ENCODE peak calls at places on chromosome 10, in six cellular contexts. B is foreskin fibroblast; V is cardiac muscle cell; R is heart right ventricle; P is stomach; A is naive thymus-derived CD4-positive, alpha-beta T cell. N is an unnamed sample.

GRCh38 chr10:42984761-42985325 is 92.0 kb upstream of the RET start:
- DNase-seq in R (no peak), V (no peak), B (no peak), P (peak; percentile 18), A (no peak), N (no peak)

GRCh38 chr10:47044741-47045140 is 133.5 kb downstream of the PTPN20 start:
- DNase-seq in B (no peak), R (no peak), V (no peak), A (no peak), P (no peak), N (no peak)

GRCh38 chr10:130484912-130485180 is 348.7 kb downstream of the GLRX3 start:
- DNase-seq in V (no peak), B (no peak), P (no peak), R (no peak), A (no peak), N (no peak)

GRCh38 chr10:121593267-121593666 is 5.0 kb downstream of the FGFR2 start:
- DNase-seq in V (no peak), P (no peak), R (no peak), A (no peak), B (no peak), N (no peak)

GRCh38 chr10:123287594-123288247 is 133.5 kb downstream of the BUB3 start:
- DNase-seq in V (no peak), R (no peak), P (no peak), B (no peak), A (no peak), N (peak; percentile 68)

GRCh38 chr10:63720072-63720537 is 198.9 kb downstream of the REEP3 start:
- DNase-seq in V (peak; percentile 62), A (peak; percentile 50), P (peak; percentile 60), B (peak; percentile 69), R (peak; percentile 39), N (peak; percentile 55)

GRCh38 chr10:5526691-5527331 is 2.0 kb downstream of the CALML3 start:
- DNase-seq in B (no peak), P (peak; percentile 13), V (no peak), A (no peak), R (no peak), N (no peak)

GRCh38 chr10:131792809-131793208 is 108.0 kb upstream of the PPP2R2D start:
- DNase-seq in B (no peak), R (no peak), P (peak; percentile 17), A (no peak), V (no peak), N (no peak)

GRCh38 chr10:71307469-71308085 is 11.5 kb upstream of the SLC29A3 start:
- DNase-seq in A (no peak), V (no peak), P (no peak), R (no peak), B (no peak), N (no peak)

GRCh38 chr10:17026686-17027485 is 102.7 kb downstream of the CUBN start:
- DNase-seq in P (no peak), A (peak; percentile 75), V (no peak), B (peak; percentile 64), R (no peak), N (no peak)

GRCh38 chr10:44387853-44388251 is 3.0 kb upstream of the CXCL12 start:
- DNase-seq in A (no peak), P (peak; percentile 15), B (no peak), V (no peak), R (no peak), N (no peak)

GRCh38 chr10:43222296-43222695 is 44.6 kb downstream of the RASGEF1A start:
- DNase-seq in R (no peak), V (no peak), B (no peak), A (no peak), P (no peak), N (no peak)

GRCh38 chr10:33066558-33067236 is 108.7 kb upstream of the ITGB1 start:
- DNase-seq in P (no peak), A (no peak), V (no peak), R (no peak), B (peak; percentile 64), N (no peak)

GRCh38 chr10:53430127-53430891 is 657.7 kb upstream of the MBL2 start:
- DNase-seq in V (no peak), R (no peak), B (no peak), A (no peak), P (no peak), N (no peak)

GRCh38 chr10:122210481-122211265 is 60.4 kb upstream of the BTBD16 start:
- DNase-seq in A (no peak), V (no peak), B (no peak), P (no peak), R (no peak), N (no peak)

GRCh38 chr10:17123062-17123661 is 6.4 kb downstream of the CUBN start:
- DNase-seq in V (no peak), A (no peak), B (peak; percentile 83), P (no peak), R (no peak), N (no peak)

GRCh38 chr10:98344589-98345038 is 70.4 kb downstream of the PYROXD2 start:
- DNase-seq in V (peak; percentile 74), P (peak; percentile 39), B (peak; percentile 93), R (peak; percentile 77), A (no peak), N (no peak)

GRCh38 chr10:34598972-34599371 is 216.1 kb downstream of the PARD3 start:
- DNase-seq in P (no peak), R (no peak), B (no peak), A (no peak), V (no peak), N (no peak)

GRCh38 chr10:111511751-111512150 is 434.9 kb downstream of the ADRA2A start:
- DNase-seq in V (peak; percentile 43), P (no peak), A (no peak), B (no peak), R (no peak), N (no peak)

GRCh38 chr10:69335063-69335587 is 56.8 kb downstream of the HK1 start:
- DNase-seq in P (no peak), B (no peak), R (peak; percentile 64), A (no peak), V (no peak), N (no peak)

GRCh38 chr10:43200538-43201390 is 62.5 kb downstream of the CSGALNACT2 start:
- DNase-seq in V (no peak), A (no peak), B (no peak), P (peak; percentile 17), R (no peak), N (no peak)

GRCh38 chr10:89625041-89625765 is 19.8 kb downstream of the PANK1 start:
- DNase-seq in V (no peak), A (no peak), P (no peak), R (no peak), B (peak; percentile 33), N (no peak)

GRCh38 chr10:131266936-131267813 is 44.3 kb downstream of the TCERG1L start:
- DNase-seq in P (peak; percentile 20), V (no peak), R (no peak), A (no peak), B (no peak), N (no peak)

GRCh38 chr10:87619705-87620104 is 40.0 kb upstream of the PAPSS2 start:
- DNase-seq in A (no peak), B (peak; percentile 54), R (no peak), V (no peak), P (no peak), N (no peak)

GRCh38 chr10:12911795-12912194 is 89.7 kb downstream of the CCDC3 start:
- DNase-seq in R (no peak), B (no peak), V (no peak), A (no peak), P (no peak), N (no peak)

GRCh38 chr10:33298110-33298509 is 36.4 kb downstream of the NRP1 start:
- DNase-seq in A (no peak), R (no peak), B (no peak), P (no peak), V (no peak), N (no peak)

GRCh38 chr10:6823770-6824169 is 243.7 kb upstream of the PRKCQ start:
- DNase-seq in B (peak; percentile 29), R (no peak), P (no peak), V (no peak), A (no peak), N (no peak)

DNA sequence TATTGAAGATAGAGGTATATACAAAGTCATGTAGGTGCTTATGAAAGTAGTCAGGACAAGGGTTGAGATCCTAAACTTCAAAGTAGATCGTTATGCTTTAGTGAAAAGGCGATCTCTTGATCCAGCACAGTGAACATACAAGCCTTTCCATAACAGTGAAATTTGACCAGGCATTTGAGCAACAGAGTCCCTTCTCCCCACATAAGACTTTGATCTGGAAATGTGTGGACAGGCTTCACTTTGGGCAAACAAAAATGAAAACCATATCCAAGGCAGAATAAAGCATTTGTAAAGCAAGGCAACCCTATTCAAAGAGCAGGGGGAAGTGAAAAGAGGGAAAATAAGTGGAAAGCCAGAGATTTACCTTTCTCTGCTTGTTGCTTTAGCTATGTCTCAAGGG is 311.9 kb upstream of the SORCS1 start:
- DNase-seq in B (peak; percentile 5), P (no peak), R (no peak), A (no peak), V (no peak), N (no peak)
- H3K4me3 ChIP-seq in B (no peak overlapping the region), P (no peak overlapping the region), R (no peak overlapping the region), A (no peak overlapping the region), V (no peak overlapping the region), N (no peak overlapping the region)

GRCh38 chr10:52312999-52313349 is 1.1 kb upstream of the DKK1 start:
- DNase-seq in P (no peak), A (no peak), R (no peak), V (no peak), B (no peak), N (no peak)
- H3K4me3 ChIP-seq in P (peak overlapping the region; percentile 43), A (no peak overlapping the region), R (peak overlapping the region; percentile 62), V (peak overlapping the region; percentile 55), B (peak overlapping the region; percentile 71), N (no peak overlapping the region)

DNA sequence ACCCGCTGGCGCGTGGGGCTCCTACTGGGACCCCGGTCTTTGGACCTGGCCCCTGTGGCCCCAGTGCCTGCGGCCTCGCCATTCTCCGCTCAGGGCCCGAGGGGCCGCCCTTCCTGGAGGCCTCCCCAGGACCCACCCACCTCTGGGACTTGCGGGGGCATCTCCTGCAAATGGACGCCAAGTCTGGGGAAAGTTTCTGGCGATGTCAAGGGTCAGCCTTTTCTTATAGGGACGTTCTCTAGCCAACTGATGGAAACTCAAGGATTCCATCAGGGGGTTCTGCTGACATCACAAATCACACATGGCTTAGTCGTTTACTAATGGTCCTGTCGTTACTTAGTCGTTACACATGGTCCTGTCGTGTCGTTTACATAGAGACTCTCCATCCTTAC is 57.7 kb upstream of the RHOBTB1 start:
- DNase-seq in B (no peak), R (no peak), A (no peak), P (no peak), V (no peak), N (no peak)
- H3K4me3 ChIP-seq in B (peak overlapping the region; percentile 49), R (peak overlapping the region; percentile 47), A (no peak overlapping the region), P (peak overlapping the region; percentile 51), V (peak overlapping the region; percentile 43), N (no peak overlapping the region)

DNA sequence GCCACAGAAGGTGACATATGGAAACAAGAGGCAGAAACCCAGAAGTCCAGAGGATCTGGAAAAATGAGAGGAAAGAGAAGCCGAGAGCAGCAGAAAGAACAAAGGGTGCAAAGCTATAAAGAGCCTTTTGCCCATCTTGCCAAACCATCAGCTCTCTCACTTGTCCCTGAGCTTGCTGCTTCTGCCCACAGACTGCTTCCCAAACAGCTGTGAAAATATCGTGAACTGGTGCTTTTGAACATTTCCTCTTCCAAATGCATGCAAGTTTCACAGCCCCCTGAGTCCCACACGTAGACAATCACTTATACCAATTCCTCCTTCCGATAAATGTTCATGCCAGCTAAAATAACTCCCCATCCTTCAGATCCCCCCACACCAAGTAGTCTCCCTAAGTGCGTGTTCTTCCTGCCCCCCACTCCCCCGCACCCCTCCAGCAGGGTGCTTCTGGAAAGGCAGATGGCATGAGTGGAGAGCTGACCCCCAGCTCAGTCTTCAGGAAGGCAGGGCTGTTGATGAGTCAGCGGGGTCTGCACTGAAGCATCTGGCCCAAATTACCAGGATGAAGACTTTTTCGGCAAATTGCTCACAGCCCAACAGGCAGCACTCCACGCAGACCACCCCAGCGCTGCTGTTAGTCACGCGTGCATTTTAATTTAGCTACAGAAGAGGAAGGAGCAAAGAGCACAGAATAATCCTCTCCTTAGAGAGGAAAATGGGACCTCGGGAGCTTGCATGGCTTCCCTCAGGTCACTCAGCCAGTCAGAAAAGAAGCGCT is 76.1 kb upstream of the KCNMA1 start:
- DNase-seq in R (no peak), V (no peak), B (peak; percentile 77), A (no peak), P (no peak), N (no peak)
- H3K4me3 ChIP-seq in R (no peak overlapping the region), V (no peak overlapping the region), B (no peak overlapping the region), A (no peak overlapping the region), P (no peak overlapping the region), N (no peak overlapping the region)